ENCODE peak calls at places on chromosomes 3 and 15, in eight cellular contexts. One of them, this sample, is unnamed.
A peak's percentile ranks its signal among the peaks of the same experiment; 100 is the strongest.

GRCh38 chr15:49664706-49665105 is 43.9 kb downstream of the DTWD1 start:
- DNase-seq in GM23338: no peak
- DNase-seq in ACHN: no peak
- DNase-seq in GM06990: no peak
- DNase-seq in COLO829: no peak
- DNase-seq in stimulated activated CD4-positive, alpha-beta T cell treated with anti-CD3 and anti-CD28 coated beads, Interleukin-12 subunit alpha, Interleukin-12 subunit beta, amount 100 ng/mL, for 24 hours: no peak
- DNase-seq in naive thymus-derived CD4-positive, alpha-beta T cell: no peak
- DNase-seq in cardiac fibroblast: peak; percentile 39
- DNase-seq in this sample: no peak

GRCh38 chr3:23735575-23736326 is 70.0 kb upstream of the UBE2E1 start:
- DNase-seq in GM23338: no peak
- DNase-seq in ACHN: no peak
- DNase-seq in GM06990: no peak
- DNase-seq in COLO829: no peak
- DNase-seq in stimulated activated CD4-positive, alpha-beta T cell treated with anti-CD3 and anti-CD28 coated beads, Interleukin-12 subunit alpha, Interleukin-12 subunit beta, amount 100 ng/mL, for 24 hours: no peak
- DNase-seq in naive thymus-derived CD4-positive, alpha-beta T cell: no peak
- DNase-seq in cardiac fibroblast: peak; percentile 70
- DNase-seq in this sample: no peak

GRCh38 chr15:44883219-44883900 is 73.1 kb upstream of the TERB2 start:
- DNase-seq in GM23338: no peak
- DNase-seq in ACHN: no peak
- DNase-seq in GM06990: peak; percentile 30
- DNase-seq in COLO829: no peak
- DNase-seq in stimulated activated CD4-positive, alpha-beta T cell treated with anti-CD3 and anti-CD28 coated beads, Interleukin-12 subunit alpha, Interleukin-12 subunit beta, amount 100 ng/mL, for 24 hours: no peak
- DNase-seq in naive thymus-derived CD4-positive, alpha-beta T cell: no peak
- DNase-seq in cardiac fibroblast: no peak
- DNase-seq in this sample: no peak

GRCh38 chr3:159872374-159873109 is 116.1 kb upstream of the IL12A start:
- DNase-seq in GM23338: peak; percentile 28
- DNase-seq in ACHN: peak; percentile 84
- DNase-seq in GM06990: no peak
- DNase-seq in COLO829: peak; percentile 96
- DNase-seq in stimulated activated CD4-positive, alpha-beta T cell treated with anti-CD3 and anti-CD28 coated beads, Interleukin-12 subunit alpha, Interleukin-12 subunit beta, amount 100 ng/mL, for 24 hours: no peak
- DNase-seq in naive thymus-derived CD4-positive, alpha-beta T cell: no peak
- DNase-seq in cardiac fibroblast: peak; percentile 66
- DNase-seq in this sample: no peak

GRCh38 chr3:43155464-43156121 is 49.7 kb upstream of the POMGNT2 start:
- DNase-seq in GM23338: peak; percentile 89
- DNase-seq in ACHN: peak; percentile 75
- DNase-seq in GM06990: no peak
- DNase-seq in COLO829: peak; percentile 59
- DNase-seq in stimulated activated CD4-positive, alpha-beta T cell treated with anti-CD3 and anti-CD28 coated beads, Interleukin-12 subunit alpha, Interleukin-12 subunit beta, amount 100 ng/mL, for 24 hours: no peak
- DNase-seq in naive thymus-derived CD4-positive, alpha-beta T cell: no peak
- DNase-seq in cardiac fibroblast: peak; percentile 86
- DNase-seq in this sample: peak; percentile 71

GRCh38 chr15:100669260-100669659 is 66.9 kb downstream of the ASB7 start:
- DNase-seq in GM23338: no peak
- DNase-seq in ACHN: no peak
- DNase-seq in GM06990: no peak
- DNase-seq in COLO829: no peak
- DNase-seq in stimulated activated CD4-positive, alpha-beta T cell treated with anti-CD3 and anti-CD28 coated beads, Interleukin-12 subunit alpha, Interleukin-12 subunit beta, amount 100 ng/mL, for 24 hours: no peak
- DNase-seq in naive thymus-derived CD4-positive, alpha-beta T cell: no peak
- DNase-seq in cardiac fibroblast: no peak
- DNase-seq in this sample: no peak

GRCh38 chr3:154151969-154152368 is 30.8 kb downstream of the ARHGEF26 start:
- DNase-seq in GM23338: no peak
- DNase-seq in ACHN: no peak
- DNase-seq in GM06990: no peak
- DNase-seq in COLO829: no peak
- DNase-seq in stimulated activated CD4-positive, alpha-beta T cell treated with anti-CD3 and anti-CD28 coated beads, Interleukin-12 subunit alpha, Interleukin-12 subunit beta, amount 100 ng/mL, for 24 hours: no peak
- DNase-seq in naive thymus-derived CD4-positive, alpha-beta T cell: no peak
- DNase-seq in cardiac fibroblast: peak; percentile 72
- DNase-seq in this sample: no peak

GRCh38 chr3:56131976-56132590 is 336.2 kb downstream of the ERC2 start:
- DNase-seq in GM23338: peak; percentile 28
- DNase-seq in ACHN: peak; percentile 87
- DNase-seq in GM06990: no peak
- DNase-seq in COLO829: peak; percentile 89
- DNase-seq in stimulated activated CD4-positive, alpha-beta T cell treated with anti-CD3 and anti-CD28 coated beads, Interleukin-12 subunit alpha, Interleukin-12 subunit beta, amount 100 ng/mL, for 24 hours: no peak
- DNase-seq in naive thymus-derived CD4-positive, alpha-beta T cell: no peak
- DNase-seq in cardiac fibroblast: peak; percentile 82
- DNase-seq in this sample: no peak

GRCh38 chr3:150158974-150159625 is 188.4 kb upstream of the PFN2 start:
- DNase-seq in GM23338: no peak
- DNase-seq in ACHN: no peak
- DNase-seq in GM06990: no peak
- DNase-seq in COLO829: no peak
- DNase-seq in stimulated activated CD4-positive, alpha-beta T cell treated with anti-CD3 and anti-CD28 coated beads, Interleukin-12 subunit alpha, Interleukin-12 subunit beta, amount 100 ng/mL, for 24 hours: no peak
- DNase-seq in naive thymus-derived CD4-positive, alpha-beta T cell: no peak
- DNase-seq in cardiac fibroblast: peak; percentile 34
- DNase-seq in this sample: no peak

GRCh38 chr3:54123538-54124196 is 1.3 kb downstream of the CACNA2D3 start:
- DNase-seq in GM23338: peak; percentile 34
- DNase-seq in ACHN: no peak
- DNase-seq in GM06990: no peak
- DNase-seq in COLO829: no peak
- DNase-seq in stimulated activated CD4-positive, alpha-beta T cell treated with anti-CD3 and anti-CD28 coated beads, Interleukin-12 subunit alpha, Interleukin-12 subunit beta, amount 100 ng/mL, for 24 hours: no peak
- DNase-seq in naive thymus-derived CD4-positive, alpha-beta T cell: no peak
- DNase-seq in cardiac fibroblast: peak; percentile 10
- DNase-seq in this sample: no peak

GRCh38 chr15:85473455-85473854 is 93.1 kb downstream of the AKAP13 start:
- DNase-seq in GM23338: no peak
- DNase-seq in ACHN: peak; percentile 30
- DNase-seq in GM06990: no peak
- DNase-seq in COLO829: no peak
- DNase-seq in stimulated activated CD4-positive, alpha-beta T cell treated with anti-CD3 and anti-CD28 coated beads, Interleukin-12 subunit alpha, Interleukin-12 subunit beta, amount 100 ng/mL, for 24 hours: no peak
- DNase-seq in naive thymus-derived CD4-positive, alpha-beta T cell: no peak
- DNase-seq in cardiac fibroblast: peak; percentile 50
- DNase-seq in this sample: no peak

GRCh38 chr15:100338971-100339444 is 2.8 kb downstream of the ADAMTS17 start:
- DNase-seq in GM23338: peak; percentile 89
- DNase-seq in ACHN: peak; percentile 70
- DNase-seq in GM06990: no peak
- DNase-seq in COLO829: peak; percentile 53
- DNase-seq in stimulated activated CD4-positive, alpha-beta T cell treated with anti-CD3 and anti-CD28 coated beads, Interleukin-12 subunit alpha, Interleukin-12 subunit beta, amount 100 ng/mL, for 24 hours: no peak
- DNase-seq in naive thymus-derived CD4-positive, alpha-beta T cell: peak; percentile 60
- DNase-seq in cardiac fibroblast: peak; percentile 88
- DNase-seq in this sample: peak; percentile 61

GRCh38 chr3:125334675-125335560 is 40.2 kb downstream of the ZNF148 start:
- DNase-seq in GM23338: no peak
- DNase-seq in ACHN: no peak
- DNase-seq in GM06990: no peak
- DNase-seq in COLO829: no peak
- DNase-seq in stimulated activated CD4-positive, alpha-beta T cell treated with anti-CD3 and anti-CD28 coated beads, Interleukin-12 subunit alpha, Interleukin-12 subunit beta, amount 100 ng/mL, for 24 hours: no peak
- DNase-seq in naive thymus-derived CD4-positive, alpha-beta T cell: no peak
- DNase-seq in cardiac fibroblast: peak; percentile 33
- DNase-seq in this sample: no peak

GRCh38 chr15:80489030-80489594 is 84.9 kb downstream of the ARNT2 start:
- DNase-seq in GM23338: no peak
- DNase-seq in ACHN: no peak
- DNase-seq in GM06990: no peak
- DNase-seq in COLO829: peak; percentile 61
- DNase-seq in stimulated activated CD4-positive, alpha-beta T cell treated with anti-CD3 and anti-CD28 coated beads, Interleukin-12 subunit alpha, Interleukin-12 subunit beta, amount 100 ng/mL, for 24 hours: no peak
- DNase-seq in naive thymus-derived CD4-positive, alpha-beta T cell: no peak
- DNase-seq in cardiac fibroblast: peak; percentile 86
- DNase-seq in this sample: no peak

GRCh38 chr3:183697610-183698317 is at the start of gene YEATS2:
- DNase-seq in GM23338: peak; percentile 83
- DNase-seq in ACHN: peak; percentile 71
- DNase-seq in GM06990: peak; percentile 87
- DNase-seq in COLO829: peak; percentile 94
- DNase-seq in stimulated activated CD4-positive, alpha-beta T cell treated with anti-CD3 and anti-CD28 coated beads, Interleukin-12 subunit alpha, Interleukin-12 subunit beta, amount 100 ng/mL, for 24 hours: peak; percentile 57
- DNase-seq in naive thymus-derived CD4-positive, alpha-beta T cell: peak; percentile 60
- DNase-seq in cardiac fibroblast: peak; percentile 73
- DNase-seq in this sample: peak; percentile 71

GRCh38 chr15:85973584-85974347 is 105.9 kb upstream of the AGBL1 start:
- DNase-seq in GM23338: peak; percentile 60
- DNase-seq in ACHN: no peak
- DNase-seq in GM06990: no peak
- DNase-seq in COLO829: no peak
- DNase-seq in stimulated activated CD4-positive, alpha-beta T cell treated with anti-CD3 and anti-CD28 coated beads, Interleukin-12 subunit alpha, Interleukin-12 subunit beta, amount 100 ng/mL, for 24 hours: no peak
- DNase-seq in naive thymus-derived CD4-positive, alpha-beta T cell: no peak
- DNase-seq in cardiac fibroblast: no peak
- DNase-seq in this sample: peak; percentile 45

This sample was measured in WTC11.